ENCODE peak calls at places on chromosomes 13 and 19, in five cellular contexts. F, M, P, V and Q are unnamed samples. For H3K4me1, the result is how much of the 10 kb centered on the place peaks cover.

GRCh38 chr19:54211214-54211613 is 10.6 kb downstream of the RPS9 start:
- DNase-seq in F (no peak), M (no peak), P (no peak), V (no peak), Q (no peak)

GRCh38 chr13:109874921-109875454 is 88.6 kb upstream of the IRS2 start:
- DNase-seq in F (peak), M (no peak), P (no peak), V (no peak), Q (no peak)

GRCh38 chr19:48715276-48715675 is 4.2 kb downstream of the MAMSTR start:
- DNase-seq in F (no peak), M (no peak), P (no peak), V (no peak), Q (no peak)

GRCh38 chr19:13098291-13099072 is 4.2 kb downstream of the LYL1 start:
- DNase-seq in F (no peak), M (no peak), P (peak), V (peak), Q (peak)

GRCh38 chr13:110306960-110307696 is at the start of the genes COL4A1 and COL4A2:
- DNase-seq in F (peak), M (peak), P (peak), V (no peak), Q (peak)

GRCh38 chr19:55550321-55550650 is 4.9 kb upstream of the SBK3 start:
- DNase-seq in F (no peak), M (peak), P (peak), V (no peak), Q (no peak)

GRCh38 chr19:39727070-39727800 is 10.6 kb downstream of the CLC start:
- DNase-seq in F (no peak), M (no peak), P (no peak), V (no peak), Q (no peak)

GRCh38 chr13:39347926-39348901 is 254.8 kb downstream of the LHFPL6 start:
- DNase-seq in F (no peak), M (no peak), P (peak), V (peak), Q (peak)

GRCh38 chr19:676343-677105 is at the start of gene FSTL3:
- DNase-seq in F (no peak), M (no peak), P (no peak), V (no peak), Q (no peak)

GRCh38 chr13:110323172-110323851 is 16.2 kb downstream of the COL4A2 start:
- DNase-seq in F (peak), M (no peak), P (peak), V (no peak), Q (peak)

GRCh38 chr13:19020988-19021387 is 160.6 kb downstream of the TUBA3C start:
- DNase-seq in F (no peak), M (no peak), P (no peak), V (no peak), Q (no peak)

GRCh38 chr19:51372649-51373504 is at the start of gene NKG7:
- DNase-seq in F (no peak), M (no peak), P (no peak), V (no peak), Q (no peak)

GRCh38 chr19:18951721-18952281 is 10.8 kb upstream of the HOMER3 start:
- DNase-seq in F (no peak), M (no peak), P (no peak), V (no peak), Q (no peak)

GRCh38 chr19:33040994-33041827 is 23.5 kb downstream of the RHPN2 start:
- DNase-seq in F (no peak), M (no peak), P (no peak), V (no peak), Q (no peak)

GRCh38 chr13:32538234-32538620 is 368 bp downstream of the N4BP2L2 start:
- DNase-seq in F (peak), M (no peak), P (no peak), V (peak), Q (no peak)

GRCh38 chr13:26996965-26997752 is 174.5 kb downstream of the USP12 start:
- DNase-seq in F (no peak), M (no peak), P (no peak), V (no peak), Q (no peak)

GRCh38 chr13:79723462-79724116 is 242.6 kb downstream of the NDFIP2 start:
- DNase-seq in F (no peak), M (no peak), P (no peak), V (no peak), Q (no peak)

GRCh38 chr13:110440946-110441731 is 120.4 kb downstream of the RAB20 start:
- DNase-seq in F (no peak), M (no peak), P (no peak), V (no peak), Q (no peak)

GRCh38 chr13:37526710-37527446 is 71.7 kb downstream of the POSTN start:
- DNase-seq in F (no peak), M (no peak), P (no peak), V (no peak), Q (no peak)

GRCh38 chr13:112248909-112249592 is 127.1 kb upstream of the SPACA7 start:
- DNase-seq in F (no peak), M (no peak), P (no peak), V (peak), Q (no peak)

DNA sequence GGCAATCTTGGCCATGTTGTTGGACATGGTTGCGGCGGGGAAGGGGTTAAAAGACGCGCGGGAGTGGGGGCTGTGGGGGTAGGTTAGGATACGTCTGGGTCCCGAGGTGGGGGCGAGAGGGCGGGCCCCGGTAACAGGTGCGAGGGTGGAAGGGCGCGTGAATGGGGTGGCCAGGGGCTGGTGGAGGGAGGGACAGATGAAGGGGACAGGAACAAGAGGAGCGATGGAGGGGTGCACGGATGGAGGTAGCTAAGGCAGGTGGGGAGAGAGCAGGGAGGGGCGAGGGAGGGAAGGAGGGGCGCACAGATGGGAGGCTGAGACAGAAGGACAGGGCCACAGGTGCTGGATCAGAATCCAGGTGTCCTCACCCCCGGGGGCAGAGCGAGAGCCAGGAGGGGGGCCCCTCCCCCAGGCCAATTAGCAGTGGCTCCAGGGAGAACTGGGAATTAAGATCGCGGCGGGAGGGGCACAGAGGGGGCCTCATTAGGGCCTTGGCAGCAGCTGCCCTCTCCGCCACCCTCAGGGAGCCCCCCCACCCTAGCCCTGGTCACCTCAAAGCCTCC is 1.3 kb downstream of the GNG8 start:
- DNase-seq in F (no peak), M (no peak), P (no peak), V (no peak), Q (peak)
- H3K4me1 ChIP-seq in F (under half), M (under half), P (under half), V (under half), Q (under half)

DNA sequence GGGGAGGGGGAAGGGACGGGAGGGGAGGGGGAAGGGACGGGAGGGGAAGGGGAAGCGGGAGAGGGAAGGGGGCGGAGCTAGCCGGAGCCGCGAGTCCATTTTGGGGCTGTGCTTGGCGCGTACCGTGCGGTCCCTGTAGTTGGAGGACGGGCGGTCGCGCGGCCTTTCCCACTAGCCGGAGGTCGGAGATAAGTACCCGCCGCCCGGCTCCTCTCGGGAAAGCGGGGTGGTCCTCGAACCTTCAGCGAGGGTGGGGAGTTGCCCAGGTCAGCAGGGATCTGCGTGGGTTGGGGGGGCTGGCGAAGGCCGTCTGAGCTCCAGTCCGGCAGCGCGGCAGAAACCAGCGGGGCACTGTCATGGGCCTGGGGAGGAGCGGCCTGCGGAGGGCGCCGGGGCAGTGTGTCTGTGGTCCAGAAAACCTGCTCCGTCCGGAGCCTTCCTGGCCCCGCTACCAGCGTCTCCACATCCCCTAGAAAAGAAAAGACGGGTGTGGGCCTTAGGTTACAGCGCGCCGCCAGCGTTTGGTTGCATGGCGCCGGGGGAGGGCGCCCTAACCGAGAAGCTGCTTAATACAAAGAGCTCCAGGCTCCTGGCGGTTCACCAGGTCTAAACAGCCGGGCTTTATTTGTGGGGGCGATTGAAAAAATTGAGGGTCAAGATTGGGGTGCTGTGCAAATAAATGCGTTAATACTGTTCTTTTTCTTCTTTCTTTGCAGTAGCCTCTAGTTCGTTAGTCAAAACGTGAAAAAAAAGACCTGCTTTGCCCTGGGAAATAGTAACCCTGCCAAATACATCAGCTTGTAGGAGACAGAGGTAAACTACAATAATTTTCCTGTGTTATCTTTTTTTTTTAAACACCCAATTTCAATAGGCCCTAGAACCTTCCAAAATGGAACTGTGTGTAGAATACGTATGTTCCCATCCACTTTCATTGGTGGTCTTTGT is at the start of gene TRIM13:
- DNase-seq in F (peak), M (peak), P (peak), V (peak), Q (peak)
- H2BK15ac ChIP-seq in F (peak), M (peak), P (no peak), V (no peak), Q (no peak)

DNA sequence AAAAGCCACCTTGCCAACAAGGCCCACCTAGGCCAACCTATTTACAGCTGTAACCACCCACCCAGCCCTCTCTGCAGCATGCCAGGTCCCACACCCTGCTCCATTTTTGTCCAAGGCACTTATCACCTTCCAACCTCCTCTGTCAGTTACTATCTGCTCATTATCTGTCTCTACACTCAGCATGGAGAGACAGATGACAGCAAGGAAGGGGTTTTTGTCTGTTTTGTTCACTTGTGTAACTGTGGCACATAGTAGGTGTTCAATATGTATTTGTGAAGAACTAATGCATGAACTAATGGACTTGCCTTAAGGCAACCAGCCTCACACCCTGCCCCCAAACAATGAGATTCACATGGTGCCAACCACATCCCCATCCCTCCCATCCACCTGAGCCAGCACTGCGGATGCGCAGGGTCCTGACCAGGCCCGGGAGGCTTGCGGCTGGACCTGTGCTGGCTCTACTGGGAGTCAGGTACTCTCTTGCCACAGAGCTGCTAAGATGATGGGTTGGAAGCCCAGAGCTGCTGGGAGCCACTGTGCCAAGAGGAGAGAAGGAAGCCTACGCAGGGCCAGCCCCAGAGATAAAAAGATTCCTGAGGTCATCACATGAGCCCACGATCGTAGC is 17.2 kb downstream of the DEDD2 start:
- DNase-seq in F (no peak), M (no peak), P (no peak), V (no peak), Q (no peak)
- H3K4me1 ChIP-seq in F (under half), M (under half), P (under half), V (under half), Q (under half)

GRCh38 chr19:15418112-15418587 is 638 bp downstream of the AKAP8L start:
- DNase-seq in F (no peak), M (no peak), P (peak), V (no peak), Q (no peak)
- H2BK15ac ChIP-seq in F (no peak), M (peak), P (no peak), V (no peak), Q (no peak)

GRCh38 chr19:10290876-10291553 is 1.3 kb downstream of the ICAM5 start:
- DNase-seq in F (peak), M (no peak), P (peak), V (peak), Q (peak)
- H3K4me1 ChIP-seq in F (under half), M (under half), P (under half), V (under half), Q (under half)

DNA sequence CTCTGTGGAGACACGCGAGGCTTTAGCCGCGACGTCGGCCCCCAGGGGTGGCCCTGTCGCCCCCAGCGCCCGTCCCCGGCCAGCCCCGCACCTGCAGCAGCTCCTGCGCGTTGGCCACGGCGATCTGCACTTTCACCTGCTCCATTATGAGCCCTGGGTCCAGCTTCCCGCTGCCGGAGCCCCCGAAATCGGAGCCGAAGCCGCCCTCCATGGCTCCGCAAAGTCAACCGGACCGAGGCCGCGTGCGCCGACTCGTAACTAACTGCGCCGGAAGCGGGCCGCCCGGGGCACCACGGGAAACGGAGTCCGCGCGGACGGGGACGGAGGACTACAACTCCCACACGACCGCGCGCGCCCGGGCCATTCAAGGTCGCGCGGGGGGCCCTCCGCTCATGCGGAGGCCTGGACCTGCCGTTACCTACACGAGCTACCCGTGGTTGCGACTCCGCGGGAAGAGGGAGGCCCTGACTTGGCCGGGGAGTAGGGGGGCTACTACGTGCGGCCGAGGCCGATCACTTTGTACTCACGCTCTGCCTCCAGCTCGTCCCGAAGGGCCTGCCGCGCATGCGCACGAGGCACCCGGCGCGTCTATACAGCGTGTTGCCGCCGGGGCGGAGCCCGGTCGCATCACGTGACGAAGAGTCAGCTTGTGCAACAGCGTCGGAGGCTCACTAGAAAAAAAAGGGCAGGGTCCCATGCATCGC is at the start of gene TIMM13:
- DNase-seq in F (peak), M (peak), P (peak), V (peak), Q (peak)
- H2BK15ac ChIP-seq in F (peak), M (peak), P (no peak), V (no peak), Q (no peak)